ENCODE peak calls at places on chromosome 17, in seven cellular contexts. One of them, this sample, is unnamed.

GRCh38 chr17:8222630-8223355 is 12.4 kb upstream of the AURKB start:
- DNase-seq in T-helper 17 cell: peak
- DNase-seq in CD8-positive, alpha-beta T cell: peak
- DNase-seq in breast epithelium: peak
- DNase-seq in anterior cingulate cortex: peak
- DNase-seq in suprapubic skin: peak
- DNase-seq in stimulated activated CD4-positive, alpha-beta T cell treated with anti-CD3 and anti-CD28 coated beads, TNF-alpha, amount 100 ng/mL, for 1 hour: peak
- DNase-seq in this sample: peak

GRCh38 chr17:71870546-71870862 is 250.3 kb upstream of the SOX9 start:
- DNase-seq in T-helper 17 cell: no peak
- DNase-seq in CD8-positive, alpha-beta T cell: no peak
- DNase-seq in breast epithelium: no peak
- DNase-seq in anterior cingulate cortex: no peak
- DNase-seq in suprapubic skin: no peak
- DNase-seq in stimulated activated CD4-positive, alpha-beta T cell treated with anti-CD3 and anti-CD28 coated beads, TNF-alpha, amount 100 ng/mL, for 1 hour: no peak
- DNase-seq in this sample: no peak

GRCh38 chr17:47663997-47664941 is 14.6 kb downstream of the KPNB1 start:
- DNase-seq in T-helper 17 cell: peak
- DNase-seq in CD8-positive, alpha-beta T cell: peak
- DNase-seq in breast epithelium: peak
- DNase-seq in anterior cingulate cortex: no peak
- DNase-seq in suprapubic skin: no peak
- DNase-seq in stimulated activated CD4-positive, alpha-beta T cell treated with anti-CD3 and anti-CD28 coated beads, TNF-alpha, amount 100 ng/mL, for 1 hour: no peak
- DNase-seq in this sample: peak

GRCh38 chr17:21377821-21378396 is 1.8 kb downstream of the KCNJ12 start:
- DNase-seq in T-helper 17 cell: no peak
- DNase-seq in CD8-positive, alpha-beta T cell: no peak
- DNase-seq in breast epithelium: no peak
- DNase-seq in anterior cingulate cortex: no peak
- DNase-seq in suprapubic skin: no peak
- DNase-seq in stimulated activated CD4-positive, alpha-beta T cell treated with anti-CD3 and anti-CD28 coated beads, TNF-alpha, amount 100 ng/mL, for 1 hour: no peak
- DNase-seq in this sample: no peak

GRCh38 chr17:65345261-65346060 is 208.3 kb downstream of the RGS9 start:
- DNase-seq in T-helper 17 cell: no peak
- DNase-seq in CD8-positive, alpha-beta T cell: peak
- DNase-seq in breast epithelium: no peak
- DNase-seq in anterior cingulate cortex: no peak
- DNase-seq in suprapubic skin: no peak
- DNase-seq in stimulated activated CD4-positive, alpha-beta T cell treated with anti-CD3 and anti-CD28 coated beads, TNF-alpha, amount 100 ng/mL, for 1 hour: no peak
- DNase-seq in this sample: no peak

GRCh38 chr17:57674894-57675293 is 70.2 kb downstream of the CCDC182 start:
- DNase-seq in T-helper 17 cell: no peak
- DNase-seq in CD8-positive, alpha-beta T cell: peak
- DNase-seq in breast epithelium: no peak
- DNase-seq in anterior cingulate cortex: peak
- DNase-seq in suprapubic skin: peak
- DNase-seq in stimulated activated CD4-positive, alpha-beta T cell treated with anti-CD3 and anti-CD28 coated beads, TNF-alpha, amount 100 ng/mL, for 1 hour: no peak
- DNase-seq in this sample: no peak

GRCh38 chr17:57004944-57005579 is 27.1 kb downstream of the SCPEP1 start:
- DNase-seq in T-helper 17 cell: no peak
- DNase-seq in CD8-positive, alpha-beta T cell: no peak
- DNase-seq in breast epithelium: no peak
- DNase-seq in anterior cingulate cortex: no peak
- DNase-seq in suprapubic skin: no peak
- DNase-seq in stimulated activated CD4-positive, alpha-beta T cell treated with anti-CD3 and anti-CD28 coated beads, TNF-alpha, amount 100 ng/mL, for 1 hour: no peak
- DNase-seq in this sample: no peak

GRCh38 chr17:5364156-5364555 is 55.3 kb downstream of the NUP88 start:
- DNase-seq in T-helper 17 cell: no peak
- DNase-seq in CD8-positive, alpha-beta T cell: no peak
- DNase-seq in breast epithelium: no peak
- DNase-seq in anterior cingulate cortex: no peak
- DNase-seq in suprapubic skin: no peak
- DNase-seq in stimulated activated CD4-positive, alpha-beta T cell treated with anti-CD3 and anti-CD28 coated beads, TNF-alpha, amount 100 ng/mL, for 1 hour: no peak
- DNase-seq in this sample: no peak

GRCh38 chr17:17356931-17357270 is 53.7 kb downstream of the NT5M start:
- DNase-seq in T-helper 17 cell: no peak
- DNase-seq in CD8-positive, alpha-beta T cell: no peak
- DNase-seq in breast epithelium: no peak
- DNase-seq in anterior cingulate cortex: no peak
- DNase-seq in suprapubic skin: no peak
- DNase-seq in stimulated activated CD4-positive, alpha-beta T cell treated with anti-CD3 and anti-CD28 coated beads, TNF-alpha, amount 100 ng/mL, for 1 hour: no peak
- DNase-seq in this sample: no peak

GRCh38 chr17:17792143-17792550 is 44.6 kb downstream of the SREBF1 start:
- DNase-seq in T-helper 17 cell: no peak
- DNase-seq in CD8-positive, alpha-beta T cell: no peak
- DNase-seq in breast epithelium: no peak
- DNase-seq in anterior cingulate cortex: no peak
- DNase-seq in suprapubic skin: no peak
- DNase-seq in stimulated activated CD4-positive, alpha-beta T cell treated with anti-CD3 and anti-CD28 coated beads, TNF-alpha, amount 100 ng/mL, for 1 hour: no peak
- DNase-seq in this sample: no peak

GRCh38 chr17:7307686-7308624 is 527 bp downstream of the EIF5A start:
- DNase-seq in T-helper 17 cell: peak
- DNase-seq in CD8-positive, alpha-beta T cell: no peak
- DNase-seq in breast epithelium: peak
- DNase-seq in anterior cingulate cortex: peak
- DNase-seq in suprapubic skin: peak
- DNase-seq in stimulated activated CD4-positive, alpha-beta T cell treated with anti-CD3 and anti-CD28 coated beads, TNF-alpha, amount 100 ng/mL, for 1 hour: no peak
- DNase-seq in this sample: peak

GRCh38 chr17:632551-632950 is 82.1 kb downstream of the VPS53 start:
- DNase-seq in T-helper 17 cell: no peak
- DNase-seq in CD8-positive, alpha-beta T cell: no peak
- DNase-seq in breast epithelium: no peak
- DNase-seq in anterior cingulate cortex: no peak
- DNase-seq in suprapubic skin: no peak
- DNase-seq in stimulated activated CD4-positive, alpha-beta T cell treated with anti-CD3 and anti-CD28 coated beads, TNF-alpha, amount 100 ng/mL, for 1 hour: no peak
- DNase-seq in this sample: no peak

GRCh38 chr17:42271277-42271922 is 4.8 kb downstream of the STAT5B start:
- DNase-seq in T-helper 17 cell: no peak
- DNase-seq in CD8-positive, alpha-beta T cell: no peak
- DNase-seq in breast epithelium: no peak
- DNase-seq in anterior cingulate cortex: no peak
- DNase-seq in suprapubic skin: no peak
- DNase-seq in stimulated activated CD4-positive, alpha-beta T cell treated with anti-CD3 and anti-CD28 coated beads, TNF-alpha, amount 100 ng/mL, for 1 hour: no peak
- DNase-seq in this sample: no peak

GRCh38 chr17:53525590-53525989 is 297.1 kb upstream of the KIF2B start:
- DNase-seq in T-helper 17 cell: no peak
- DNase-seq in CD8-positive, alpha-beta T cell: no peak
- DNase-seq in breast epithelium: no peak
- DNase-seq in anterior cingulate cortex: no peak
- DNase-seq in suprapubic skin: no peak
- DNase-seq in stimulated activated CD4-positive, alpha-beta T cell treated with anti-CD3 and anti-CD28 coated beads, TNF-alpha, amount 100 ng/mL, for 1 hour: no peak
- DNase-seq in this sample: no peak

GRCh38 chr17:50079334-50080095 is 15.6 kb upstream of the PDK2 start:
- DNase-seq in T-helper 17 cell: no peak
- DNase-seq in CD8-positive, alpha-beta T cell: no peak
- DNase-seq in breast epithelium: no peak
- DNase-seq in anterior cingulate cortex: no peak
- DNase-seq in suprapubic skin: no peak
- DNase-seq in stimulated activated CD4-positive, alpha-beta T cell treated with anti-CD3 and anti-CD28 coated beads, TNF-alpha, amount 100 ng/mL, for 1 hour: no peak
- DNase-seq in this sample: no peak

GRCh38 chr17:15510361-15510760 is 42.9 kb upstream of the CDRT4 start:
- DNase-seq in T-helper 17 cell: no peak
- DNase-seq in CD8-positive, alpha-beta T cell: no peak
- DNase-seq in breast epithelium: no peak
- DNase-seq in anterior cingulate cortex: no peak
- DNase-seq in suprapubic skin: no peak
- DNase-seq in stimulated activated CD4-positive, alpha-beta T cell treated with anti-CD3 and anti-CD28 coated beads, TNF-alpha, amount 100 ng/mL, for 1 hour: no peak
- DNase-seq in this sample: no peak

GRCh38 chr17:6512552-6512951 is 43.8 kb downstream of the PITPNM3 start:
- DNase-seq in T-helper 17 cell: no peak
- DNase-seq in CD8-positive, alpha-beta T cell: no peak
- DNase-seq in breast epithelium: no peak
- DNase-seq in anterior cingulate cortex: no peak
- DNase-seq in suprapubic skin: no peak
- DNase-seq in stimulated activated CD4-positive, alpha-beta T cell treated with anti-CD3 and anti-CD28 coated beads, TNF-alpha, amount 100 ng/mL, for 1 hour: no peak
- DNase-seq in this sample: no peak

GRCh38 chr17:56665864-56666263 is 72.4 kb downstream of the NOG start:
- DNase-seq in T-helper 17 cell: no peak
- DNase-seq in CD8-positive, alpha-beta T cell: no peak
- DNase-seq in breast epithelium: no peak
- DNase-seq in anterior cingulate cortex: no peak
- DNase-seq in suprapubic skin: no peak
- DNase-seq in stimulated activated CD4-positive, alpha-beta T cell treated with anti-CD3 and anti-CD28 coated beads, TNF-alpha, amount 100 ng/mL, for 1 hour: no peak
- DNase-seq in this sample: no peak

GRCh38 chr17:79355186-79355585 is 255.7 kb downstream of the RBFOX3 start:
- DNase-seq in T-helper 17 cell: no peak
- DNase-seq in CD8-positive, alpha-beta T cell: no peak
- DNase-seq in breast epithelium: no peak
- DNase-seq in anterior cingulate cortex: no peak
- DNase-seq in suprapubic skin: no peak
- DNase-seq in stimulated activated CD4-positive, alpha-beta T cell treated with anti-CD3 and anti-CD28 coated beads, TNF-alpha, amount 100 ng/mL, for 1 hour: no peak
- DNase-seq in this sample: no peak

This sample was measured in occipital lobe.